ENCODE peak calls at places on chromosomes 2 and 18, in seven cellular contexts. X is HFFc6, K is GM20000, I is NCI-H187, F is GM12865, S is nucleus accumbens, J is M059J. V is an unnamed sample.

GRCh38 chr18:65279668-65280305 is 471.0 kb upstream of the CDH7 start:
- DNase-seq in F (no peak), X (no peak), S (no peak), K (no peak), J (no peak), I (no peak), V (no peak)

GRCh38 chr2:172094319-172095145 is 8.2 kb downstream of the DLX2 start:
- DNase-seq in K (peak; percentile 61), S (no peak), J (peak; percentile 60), F (no peak), I (no peak), X (peak; percentile 34), V (no peak)

GRCh38 chr2:41717883-41718282 is 329.9 kb upstream of the PKDCC start:
- DNase-seq in F (peak; percentile 30), X (no peak), K (no peak), I (no peak), S (no peak), J (peak; percentile 43), V (no peak)

GRCh38 chr2:96591494-96591893 is 46.6 kb downstream of the KANSL3 start:
- DNase-seq in F (no peak), K (no peak), X (no peak), J (no peak), S (no peak), I (no peak), V (no peak)

GRCh38 chr18:53757346-53757745 is 467.1 kb downstream of the MBD2 start:
- DNase-seq in X (no peak), K (no peak), F (no peak), I (no peak), J (peak; percentile 24), S (no peak), V (no peak)

GRCh38 chr2:84865181-84865783 is 15.6 kb downstream of the TRABD2A start:
- DNase-seq in K (peak; percentile 53), J (peak; percentile 58), X (peak; percentile 51), F (peak; percentile 53), S (no peak), I (no peak), V (no peak)

GRCh38 chr2:9319338-9319715 is 104.0 kb downstream of the ITGB1BP1 start:
- DNase-seq in X (no peak), K (no peak), F (no peak), J (no peak), I (no peak), S (no peak), V (no peak)

GRCh38 chr18:30811580-30811979 is 231.0 kb downstream of the DSC3 start:
- DNase-seq in F (no peak), K (no peak), S (no peak), X (no peak), J (no peak), I (no peak), V (no peak)

V was measured in chondrocyte.